ENCODE peak calls at places on chromosomes 12 and 14, in ten cellular contexts. One of them, this sample, is unnamed.

GRCh38 chr12:115024531-115024930 is 340.6 kb upstream of the TBX3 start:
- DNase-seq in mammary epithelial cell: no peak
- DNase-seq in EL: no peak
- DNase-seq in retina: no peak
- DNase-seq in mesothelial cell of epicardium: no peak
- DNase-seq in bronchial epithelial cell: no peak
- DNase-seq in hippocampal formation: no peak
- DNase-seq in left ventricle myocardium superior: no peak
- DNase-seq in osteocyte: no peak
- DNase-seq in HS-5: no peak
- DNase-seq in this sample: no peak

GRCh38 chr14:33617154-33617553 is 333.7 kb downstream of the EGLN3 start:
- DNase-seq in mesothelial cell of epicardium: no peak
- DNase-seq in hippocampal formation: no peak
- DNase-seq in retina: no peak
- DNase-seq in left ventricle myocardium superior: no peak
- DNase-seq in osteocyte: no peak
- DNase-seq in mammary epithelial cell: peak; percentile 82
- DNase-seq in bronchial epithelial cell: peak; percentile 83
- DNase-seq in HS-5: peak; percentile 53
- DNase-seq in EL: peak; percentile 87
- DNase-seq in this sample: no peak

GRCh38 chr12:9756756-9757155 is 3.9 kb downstream of the CD69 start:
- DNase-seq in HS-5: no peak
- DNase-seq in mammary epithelial cell: no peak
- DNase-seq in mesothelial cell of epicardium: no peak
- DNase-seq in left ventricle myocardium superior: no peak
- DNase-seq in hippocampal formation: no peak
- DNase-seq in bronchial epithelial cell: no peak
- DNase-seq in retina: no peak
- DNase-seq in osteocyte: no peak
- DNase-seq in EL: no peak
- DNase-seq in this sample: no peak

GRCh38 chr12:25469368-25469767 is 83.7 kb downstream of the LMNTD1 start:
- DNase-seq in osteocyte: no peak
- DNase-seq in retina: no peak
- DNase-seq in hippocampal formation: no peak
- DNase-seq in EL: no peak
- DNase-seq in bronchial epithelial cell: peak; percentile 10
- DNase-seq in HS-5: no peak
- DNase-seq in left ventricle myocardium superior: no peak
- DNase-seq in mesothelial cell of epicardium: no peak
- DNase-seq in mammary epithelial cell: no peak
- DNase-seq in this sample: no peak

GRCh38 chr12:79776111-79776510 is 85.3 kb upstream of the PAWR start:
- DNase-seq in mesothelial cell of epicardium: no peak
- DNase-seq in EL: peak; percentile 45
- DNase-seq in left ventricle myocardium superior: no peak
- DNase-seq in retina: no peak
- DNase-seq in bronchial epithelial cell: peak; percentile 69
- DNase-seq in hippocampal formation: no peak
- DNase-seq in mammary epithelial cell: peak; percentile 52
- DNase-seq in HS-5: peak; percentile 8
- DNase-seq in osteocyte: no peak
- DNase-seq in this sample: no peak

GRCh38 chr14:68916358-68916757 is 62.7 kb downstream of the ACTN1 start:
- DNase-seq in mesothelial cell of epicardium: no peak
- DNase-seq in HS-5: no peak
- DNase-seq in mammary epithelial cell: no peak
- DNase-seq in bronchial epithelial cell: no peak
- DNase-seq in osteocyte: no peak
- DNase-seq in EL: no peak
- DNase-seq in left ventricle myocardium superior: no peak
- DNase-seq in hippocampal formation: no peak
- DNase-seq in retina: peak; percentile 18
- DNase-seq in this sample: peak; percentile 25

GRCh38 chr12:145369-145960 is 68.5 kb downstream of the SLC6A12 start:
- DNase-seq in mammary epithelial cell: no peak
- DNase-seq in hippocampal formation: no peak
- DNase-seq in retina: peak; percentile 75
- DNase-seq in osteocyte: no peak
- DNase-seq in HS-5: no peak
- DNase-seq in bronchial epithelial cell: peak; percentile 58
- DNase-seq in mesothelial cell of epicardium: no peak
- DNase-seq in left ventricle myocardium superior: no peak
- DNase-seq in EL: no peak
- DNase-seq in this sample: peak; percentile 17

GRCh38 chr12:100593490-100593889 is 20.0 kb downstream of the GAS2L3 start:
- DNase-seq in bronchial epithelial cell: no peak
- DNase-seq in left ventricle myocardium superior: no peak
- DNase-seq in mammary epithelial cell: peak; percentile 25
- DNase-seq in HS-5: no peak
- DNase-seq in retina: peak; percentile 58
- DNase-seq in EL: peak; percentile 32
- DNase-seq in mesothelial cell of epicardium: no peak
- DNase-seq in osteocyte: no peak
- DNase-seq in hippocampal formation: no peak
- DNase-seq in this sample: no peak

GRCh38 chr12:47725893-47726292 is 603 bp upstream of the ENDOU start:
- DNase-seq in retina: no peak
- DNase-seq in bronchial epithelial cell: peak; percentile 35
- DNase-seq in HS-5: peak; percentile 64
- DNase-seq in mesothelial cell of epicardium: no peak
- DNase-seq in mammary epithelial cell: no peak
- DNase-seq in hippocampal formation: no peak
- DNase-seq in left ventricle myocardium superior: no peak
- DNase-seq in EL: peak; percentile 85
- DNase-seq in osteocyte: no peak
- DNase-seq in this sample: no peak

GRCh38 chr12:18753481-18754117 is 15.7 kb downstream of the CAPZA3 start:
- DNase-seq in EL: no peak
- DNase-seq in left ventricle myocardium superior: peak; percentile 68
- DNase-seq in osteocyte: no peak
- DNase-seq in bronchial epithelial cell: no peak
- DNase-seq in hippocampal formation: no peak
- DNase-seq in HS-5: no peak
- DNase-seq in retina: peak; percentile 59
- DNase-seq in mammary epithelial cell: no peak
- DNase-seq in mesothelial cell of epicardium: no peak
- DNase-seq in this sample: peak; percentile 67

GRCh38 chr14:96038920-96039632 is at the start of gene C14orf132:
- DNase-seq in EL: peak; percentile 74
- DNase-seq in osteocyte: no peak
- DNase-seq in HS-5: no peak
- DNase-seq in hippocampal formation: peak; percentile 53
- DNase-seq in mammary epithelial cell: peak; percentile 40
- DNase-seq in retina: peak; percentile 84
- DNase-seq in mesothelial cell of epicardium: peak; percentile 65
- DNase-seq in bronchial epithelial cell: peak; percentile 15
- DNase-seq in left ventricle myocardium superior: peak; percentile 80
- DNase-seq in this sample: peak; percentile 73

GRCh38 chr12:93847517-93848452 is 170.6 kb downstream of the CRADD start:
- DNase-seq in osteocyte: no peak
- DNase-seq in EL: no peak
- DNase-seq in mesothelial cell of epicardium: no peak
- DNase-seq in HS-5: no peak
- DNase-seq in hippocampal formation: no peak
- DNase-seq in retina: no peak
- DNase-seq in mammary epithelial cell: no peak
- DNase-seq in bronchial epithelial cell: no peak
- DNase-seq in left ventricle myocardium superior: no peak
- DNase-seq in this sample: no peak